ENCODE peak calls at places on chromosomes 4 and X, in six cellular contexts. I, P, S, X, B and Y are unnamed samples.

GRCh38 chrX:105050921-105051320 is 169.6 kb downstream of the TEX13A start:
- DNase-seq in I (no peak), P (no peak), S (no peak), X (no peak), B (no peak), Y (no peak)

GRCh38 chrX:22950278-22951266 is 49.2 kb upstream of the DDX53 start:
- DNase-seq in I (peak), P (no peak), S (no peak), X (peak), B (no peak), Y (no peak)

GRCh38 chr4:55446578-55446922 is 50.8 kb downstream of the TMEM165 start:
- DNase-seq in I (no peak), P (no peak), S (no peak), X (peak), B (no peak), Y (no peak)

GRCh38 chrX:20527458-20528099 is 260.9 kb upstream of the RPS6KA3 start:
- DNase-seq in I (peak), P (no peak), S (no peak), X (peak), B (peak), Y (no peak)

GRCh38 chrX:107823456-107823855 is 2.2 kb upstream of the MID2 start:
- DNase-seq in I (no peak), P (no peak), S (no peak), X (peak), B (no peak), Y (no peak)

GRCh38 chrX:41412261-41413167 is 34.6 kb upstream of the NYX start:
- DNase-seq in I (no peak), P (no peak), S (no peak), X (no peak), B (no peak), Y (no peak)

GRCh38 chr4:114401483-114401882 is 197.1 kb upstream of the UGT8 start:
- DNase-seq in I (no peak), P (no peak), S (no peak), X (no peak), B (no peak), Y (no peak)

GRCh38 chr4:123640271-123640670 is 243.7 kb downstream of the SPRY1 start:
- DNase-seq in I (no peak), P (no peak), S (no peak), X (no peak), B (no peak), Y (no peak)

GRCh38 chr4:3637326-3638016 is 105.2 kb upstream of the LRPAP1 start:
- DNase-seq in I (no peak), P (no peak), S (no peak), X (no peak), B (no peak), Y (no peak)

GRCh38 chrX:129981207-129981553 is 1.3 kb upstream of the BCORL1 start:
- DNase-seq in I (no peak), P (no peak), S (no peak), X (no peak), B (no peak), Y (no peak)

GRCh38 chrX:13293700-13294099 is 26.2 kb downstream of the ATXN3L start:
- DNase-seq in I (peak), P (no peak), S (no peak), X (no peak), B (no peak), Y (no peak)

GRCh38 chr4:148053298-148054003 is 321.6 kb downstream of the ARHGAP10 start:
- DNase-seq in I (no peak), P (no peak), S (no peak), X (no peak), B (no peak), Y (no peak)

GRCh38 chrX:150036181-150036580 is 97.9 kb upstream of the EOLA2 start:
- DNase-seq in I (peak), P (no peak), S (no peak), X (peak), B (peak), Y (no peak)

GRCh38 chrX:134533352-134533751 is 73.4 kb downstream of the HPRT1 start:
- DNase-seq in I (no peak), P (no peak), S (no peak), X (no peak), B (no peak), Y (no peak)

GRCh38 chr4:99885063-99885664 is 9.1 kb downstream of the LAMTOR3 start:
- DNase-seq in I (peak), P (no peak), S (no peak), X (peak), B (peak), Y (no peak)

GRCh38 chr4:85744950-85745349 is 270.0 kb downstream of the ARHGAP24 start:
- DNase-seq in I (peak), P (no peak), S (no peak), X (peak), B (no peak), Y (no peak)